ENCODE peak calls at places on chromosomes 16 and 17, in four cellular contexts. A is H4, H is transverse colon, K is hepatocyte. W is an unnamed sample.

GRCh38 chr17:45052052-45052772 is 780 bp upstream of the DCAKD start:
- DNase-seq in A (peak), H (peak), K (peak), W (no peak)

GRCh38 chr17:63665527-63666214 is 34.3 kb downstream of the LIMD2 start:
- DNase-seq in A (no peak), H (no peak), K (no peak), W (no peak)

GRCh38 chr17:45316271-45317112 is at the start of gene MAP3K14:
- DNase-seq in A (peak), H (peak), K (peak), W (no peak)

GRCh38 chr17:73191443-73192218 is 1.2 kb upstream of the COG1 start:
- DNase-seq in A (peak), H (peak), K (peak), W (no peak)

GRCh38 chr17:32525116-32525515 is 38.3 kb downstream of the CDK5R1 start:
- DNase-seq in A (peak), H (no peak), K (no peak), W (no peak)

GRCh38 chr16:68235105-68235881 is 634 bp downstream of the ESRP2 start:
- DNase-seq in A (no peak), H (peak), K (peak), W (no peak)

GRCh38 chr16:29815032-29815721 is 775 bp upstream of the PAGR1 start:
- DNase-seq in A (no peak), H (no peak), K (peak), W (no peak)

GRCh38 chr17:76419576-76420245 is 33.2 kb downstream of the UBE2O start:
- DNase-seq in A (no peak), H (no peak), K (no peak), W (no peak)

GRCh38 chr16:15037003-15037402 is 18.9 kb downstream of the NTAN1 start:
- DNase-seq in A (no peak), H (no peak), K (no peak), W (no peak)

W was measured in iPS DF 6.9.